ENCODE peak calls at places on chromosome X, in five cellular contexts. Z is aorta, I is tibial nerve, O is hepatocyte, Q is RWPE2. J is an unnamed sample. For H3K9me3, the result is how much of the 10 kb centered on the place peaks cover.

GRCh38 chrX:18075603-18076002 is 145.1 kb downstream of the BEND2 start:
- DNase-seq in Z (no peak), I (no peak), O (no peak), Q (no peak), J (no peak)

GRCh38 chrX:78514852-78515251 is 144.3 kb downstream of the RTL3 start:
- DNase-seq in I (no peak), Q (no peak), O (peak), Z (no peak), J (no peak)

GRCh38 chrX:110410598-110410997 is 52.0 kb downstream of the RTL9 start:
- DNase-seq in Q (no peak), O (no peak), Z (no peak), I (no peak), J (no peak)

GRCh38 chrX:65821721-65822496 is 154.5 kb downstream of the MSN start:
- DNase-seq in O (no peak), Z (no peak), Q (no peak), I (no peak), J (no peak)

GRCh38 chrX:1181131-1181530 is 31.3 kb downstream of the CRLF2 start:
- DNase-seq in O (no peak), Q (no peak), I (no peak), Z (no peak), J (no peak)

GRCh38 chrX:79270401-79270800 is 96.7 kb downstream of the ITM2A start:
- DNase-seq in Z (peak), O (no peak), Q (no peak), I (peak), J (peak)

GRCh38 chrX:118367338-118367737 is 21.4 kb downstream of the WDR44 start:
- DNase-seq in Q (no peak), I (no peak), Z (no peak), O (no peak), J (no peak)

GRCh38 chrX:25755179-25755578 is 383.0 kb upstream of the MAGEB18 start:
- DNase-seq in Z (no peak), Q (no peak), O (no peak), I (no peak), J (no peak)

GRCh38 chrX:26295425-26295824 is 79.5 kb downstream of the MAGEB5 start:
- DNase-seq in O (no peak), I (no peak), Z (no peak), Q (no peak), J (peak)

GRCh38 chrX:8755813-8756212 is 23.9 kb upstream of the ANOS1 start:
- DNase-seq in I (no peak), Q (no peak), Z (no peak), O (no peak), J (no peak)

GRCh38 chrX:132786217-132786616 is 172.2 kb downstream of the HS6ST2 start:
- DNase-seq in I (no peak), Q (no peak), Z (no peak), O (no peak), J (no peak)

GRCh38 chrX:3549442-3549875 is 164.0 kb downstream of the PRKX start:
- DNase-seq in Z (no peak), I (peak), O (peak), Q (no peak), J (no peak)

GRCh38 chrX:102345916-102346315 is 93.9 kb downstream of the NXF2B start:
- DNase-seq in O (peak), Q (no peak), Z (peak), I (peak), J (peak)

DNA sequence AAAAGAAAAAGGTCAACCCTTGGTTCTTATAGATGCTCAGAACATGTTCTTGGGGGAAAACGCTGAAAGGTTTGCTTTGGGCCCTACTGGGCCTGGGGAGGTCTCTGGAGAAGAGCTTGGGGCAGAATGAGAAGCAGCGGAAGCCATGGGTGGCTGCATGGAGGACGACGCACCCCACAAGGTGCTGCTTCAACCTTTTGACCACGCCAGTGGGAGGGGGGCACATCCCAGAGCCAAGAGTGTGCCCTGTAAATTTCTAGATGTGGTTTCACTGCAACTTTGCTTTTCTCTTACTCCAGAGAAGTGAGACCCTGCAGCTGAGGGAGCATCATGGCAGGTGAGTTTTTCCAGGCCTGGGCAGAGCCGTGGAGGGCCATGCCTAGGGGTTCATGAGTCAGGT is 3.2 kb downstream of the PRRG3 start:
- DNase-seq in I (no peak), O (no peak), Q (no peak), Z (no peak), J (no peak)
- H3K9me3 ChIP-seq in I (under half), O (under half), Q (under half), Z (under half), J (under half)

DNA sequence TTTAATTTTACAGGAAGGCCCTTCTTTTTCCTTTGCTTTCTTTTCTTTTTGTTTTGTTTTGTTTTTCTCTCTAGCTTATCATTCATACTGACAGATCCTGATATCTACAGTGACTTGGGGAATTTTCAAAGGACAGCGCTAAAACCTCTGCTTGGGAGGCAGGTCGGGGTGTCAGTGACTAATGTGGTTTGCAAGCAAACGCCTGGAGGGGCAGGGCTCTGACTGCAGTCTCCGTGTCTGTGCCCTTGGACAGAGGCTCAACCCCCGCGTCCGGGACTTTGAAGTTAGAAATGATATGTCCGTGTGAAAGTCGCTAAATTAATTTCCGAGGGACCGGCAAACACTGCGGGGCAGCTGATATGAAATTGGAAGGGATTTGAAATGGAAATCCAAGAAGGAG is 312.5 kb downstream of the DHRSX start:
- DNase-seq in I (no peak), O (peak), Z (no peak), Q (no peak), J (no peak)
- H3K9me3 ChIP-seq in I (under half), O (under half), Z (under half), Q (under half), J (under half)

GRCh38 chrX:74049126-74049525 is 254.9 kb upstream of the ZCCHC13 start:
- DNase-seq in O (no peak), Z (no peak), I (no peak), Q (no peak), J (no peak)
- H3K9me3 ChIP-seq in O (under half), Z (under half), I (under half), Q (under half), J (under half)

GRCh38 chrX:143757887-143758286 is 37.3 kb upstream of the SPANXN2 start:
- DNase-seq in O (no peak), Q (no peak), I (no peak), Z (no peak), J (no peak)
- H3K9me3 ChIP-seq in O (under half), Q (under half), I (under half), Z (under half), J (under half)

DNA sequence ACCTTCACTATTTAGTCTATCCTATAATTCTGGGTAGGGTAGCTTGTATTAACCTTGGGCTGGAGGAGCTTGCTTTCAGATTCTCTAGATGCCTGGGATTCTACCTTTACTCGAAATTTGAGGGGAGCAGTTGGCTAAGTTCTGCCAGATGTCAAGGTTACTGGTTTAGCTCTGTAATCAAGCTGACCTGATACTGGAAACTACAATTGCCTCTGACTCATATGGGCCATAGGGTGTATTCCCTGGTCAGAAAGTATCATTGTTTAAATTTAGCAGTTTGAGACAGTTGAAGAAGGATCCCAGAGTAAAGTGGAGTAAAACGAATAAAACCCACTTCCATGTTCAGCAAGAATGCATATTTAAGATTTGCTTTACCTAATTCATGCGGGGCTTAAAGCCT is 337.6 kb downstream of the SPIN4 start:
- DNase-seq in I (no peak), O (no peak), Z (no peak), Q (no peak), J (no peak)
- H3K9me3 ChIP-seq in I (under half), O (under half), Z (under half), Q (under half), J (under half)

GRCh38 chrX:13776387-13776786 is 40.5 kb downstream of the GPM6B start:
- DNase-seq in I (no peak), Q (no peak), O (no peak), Z (no peak), J (no peak)
- H3K9me3 ChIP-seq in I (under half), Q (under half), O (under half), Z (under half), J (under half)

DNA sequence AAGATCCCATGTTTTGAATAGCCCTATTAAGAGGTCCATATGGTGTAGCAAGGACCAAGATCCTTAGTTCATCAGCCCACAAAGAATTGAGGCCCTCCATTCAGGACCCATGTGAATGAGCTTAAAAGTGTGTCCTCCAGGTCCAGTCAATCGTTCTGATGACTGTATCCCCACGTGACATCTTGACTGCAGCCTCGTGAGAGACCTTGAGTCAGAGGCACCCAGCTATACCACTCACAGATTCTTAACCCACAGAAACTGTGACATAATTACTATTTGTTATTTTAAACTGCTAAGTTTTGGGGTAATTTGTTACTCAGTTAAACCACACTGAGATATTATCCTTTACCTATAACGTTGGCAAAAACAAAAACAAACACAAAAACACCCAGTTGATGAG is 62.4 kb downstream of the ZNF182 start:
- DNase-seq in I (no peak), Z (no peak), Q (no peak), O (no peak), J (no peak)
- H3K9me3 ChIP-seq in I (under half), Z (under half), Q (under half), O (under half), J (under half)

GRCh38 chrX:56031409-56031808 is 200.7 kb upstream of the KLF8 start:
- DNase-seq in Z (no peak), Q (no peak), I (no peak), O (no peak), J (no peak)

GRCh38 chrX:56025872-56026571 is 206.1 kb upstream of the KLF8 start:
- DNase-seq in Q (no peak), Z (no peak), O (no peak), I (no peak), J (no peak)

GRCh38 chrX:56029188-56029587 is 203.0 kb upstream of the KLF8 start:
- DNase-seq in O (no peak), Q (no peak), Z (no peak), I (no peak), J (no peak)

GRCh38 chrX:56029691-56030090 is 202.5 kb upstream of the KLF8 start:
- DNase-seq in Q (no peak), Z (no peak), O (no peak), I (no peak), J (no peak)

GRCh38 chrX:56026816-56027215 is 205.3 kb upstream of the KLF8 start:
- DNase-seq in I (no peak), Z (no peak), Q (no peak), O (no peak), J (no peak)
- H3K9me3 ChIP-seq in I (under half), Z (under half), Q (under half), O (under half), J (under half)

GRCh38 chrX:75786290-75786689 is 1.2 kb upstream of the MAGEE2 start:
- DNase-seq in I (no peak), Q (no peak), O (no peak), Z (no peak), J (no peak)
- H3K9me3 ChIP-seq in I (under half), Q (under half), O (under half), Z (under half), J (under half)

J was measured in endothelial cell of umbilical vein.